ENCODE peak calls at places on chromosomes 3 and 15, in four cellular contexts. V, J, N and D are unnamed samples.

GRCh38 chr3:78507196-78507984 is 1260.4 kb downstream of the ROBO1 start:
- DNase-seq in J (peak; percentile 70), N (peak; percentile 3), V (no peak), D (no peak)

GRCh38 chr3:23629181-23629893 is 176.4 kb upstream of the UBE2E1 start:
- DNase-seq in V (no peak), J (peak; percentile 70), N (no peak), D (peak; percentile 71)

GRCh38 chr3:138923531-138923994 is 23.4 kb downstream of the FOXL2 start:
- DNase-seq in V (peak; percentile 91), N (no peak), J (peak; percentile 93), D (peak; percentile 83)

GRCh38 chr15:71575474-71576045 is 234.8 kb upstream of the NR2E3 start:
- DNase-seq in N (no peak), J (no peak), V (no peak), D (no peak)

GRCh38 chr15:37102315-37103021 is 2.1 kb upstream of the MEIS2 start:
- DNase-seq in V (peak; percentile 70), J (peak; percentile 81), N (no peak), D (peak; percentile 33)

GRCh38 chr3:107412376-107412775 is 35.1 kb downstream of the CCDC54 start:
- DNase-seq in V (no peak), N (no peak), J (no peak), D (peak; percentile 49)

GRCh38 chr3:16378920-16379319 is 113.9 kb downstream of the OXNAD1 start:
- DNase-seq in J (no peak), V (no peak), N (no peak), D (peak; percentile 96)

GRCh38 chr15:51842852-51843737 is 13.6 kb downstream of the TMOD3 start:
- DNase-seq in J (peak; percentile 70), N (no peak), V (no peak), D (peak; percentile 79)

GRCh38 chr15:27768731-27769510 is 330.2 kb downstream of the OCA2 start:
- DNase-seq in J (no peak), V (no peak), N (no peak), D (no peak)

GRCh38 chr15:70493787-70494514 is 269.4 kb downstream of the UACA start:
- DNase-seq in V (no peak), J (no peak), N (no peak), D (peak; percentile 30)

GRCh38 chr3:129526121-129526900 is 2.1 kb upstream of the RHO start:
- DNase-seq in N (no peak), J (no peak), V (no peak), D (peak; percentile 8)

GRCh38 chr3:114839476-114839875 is 307.6 kb downstream of the ZBTB20 start:
- DNase-seq in V (no peak), J (peak; percentile 20), N (no peak), D (peak; percentile 27)

GRCh38 chr3:38960953-38961622 is 90.7 kb downstream of the SCN11A start:
- DNase-seq in J (peak; percentile 76), V (peak; percentile 76), N (peak; percentile 39), D (peak; percentile 41)

GRCh38 chr3:194133661-194134230 is 2.2 kb upstream of the HES1 start:
- DNase-seq in N (no peak), J (peak; percentile 91), V (peak; percentile 65), D (peak; percentile 55)

GRCh38 chr15:98754283-98755022 is 106.1 kb downstream of the IGF1R start:
- DNase-seq in V (no peak), J (peak; percentile 55), N (no peak), D (peak; percentile 41)

GRCh38 chr3:125123906-125124305 is 68.1 kb upstream of the HEG1 start:
- DNase-seq in N (no peak), J (no peak), V (no peak), D (peak; percentile 61)

GRCh38 chr15:80920271-80920699 is 69.3 kb downstream of the MESD start:
- DNase-seq in V (no peak), N (no peak), J (no peak), D (no peak)

GRCh38 chr3:107894998-107895397 is 195.8 kb downstream of the CD47 start:
- DNase-seq in J (no peak), N (no peak), V (no peak), D (no peak)

GRCh38 chr3:168121175-168121853 is 25.6 kb upstream of the GOLIM4 start:
- DNase-seq in J (no peak), N (no peak), V (no peak), D (peak; percentile 18)

DNA sequence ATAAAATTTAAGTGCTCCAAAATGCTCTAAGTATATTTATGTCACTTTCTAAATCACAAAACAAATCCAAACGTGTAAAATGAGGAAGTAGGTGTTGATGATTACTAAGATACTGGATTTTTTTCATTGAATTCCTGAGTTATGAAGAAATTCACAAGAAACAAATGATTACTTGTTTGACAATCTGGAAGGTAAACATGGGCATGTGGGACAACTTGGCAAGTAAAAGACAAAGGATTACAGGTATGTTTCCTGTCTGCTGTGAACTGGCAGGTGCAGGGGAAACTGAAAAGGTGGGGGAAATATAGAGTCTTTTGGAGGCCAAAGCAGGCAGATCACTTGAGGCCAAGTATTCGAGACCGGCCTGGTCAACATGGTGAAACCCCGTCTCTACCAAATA is 252.7 kb upstream of the AZI2 start:
- DNase-seq in N (no peak), J (no peak), V (no peak), D (no peak)
- H3K56ac ChIP-seq in N (no peak overlapping the region), J (no peak overlapping the region), V (no peak overlapping the region), D (no peak overlapping the region)

DNA sequence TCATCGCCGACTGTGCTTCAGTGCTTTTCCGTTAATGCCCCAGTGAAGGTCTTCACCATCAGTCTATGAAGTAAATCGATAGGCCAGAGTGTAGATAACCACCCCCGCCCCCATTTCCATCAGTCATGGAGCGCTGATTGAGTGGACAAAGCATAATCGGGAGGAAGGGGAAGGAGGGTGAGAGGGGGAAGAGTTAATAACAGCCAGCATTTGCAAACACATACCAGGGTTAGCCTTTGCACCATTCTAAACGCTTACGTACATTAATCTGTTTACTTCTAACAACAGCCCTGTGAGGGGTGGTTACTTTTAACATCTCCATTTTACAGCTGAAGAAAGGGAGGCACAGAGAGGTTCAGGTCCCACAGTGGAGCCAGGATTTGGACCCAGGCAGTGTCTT is 26.8 kb downstream of the EDEM1 start:
- DNase-seq in V (no peak), N (no peak), J (no peak), D (no peak)
- H3K56ac ChIP-seq in V (no peak overlapping the region), N (no peak overlapping the region), J (no peak overlapping the region), D (no peak overlapping the region)

GRCh38 chr3:46266598-46266997 is 24.3 kb downstream of the CCR3 start:
- DNase-seq in V (no peak), J (no peak), N (no peak), D (no peak)
- H3K56ac ChIP-seq in V (no peak overlapping the region), J (no peak overlapping the region), N (no peak overlapping the region), D (no peak overlapping the region)

GRCh38 chr3:144363856-144364255 is 392.2 kb downstream of the DIPK2A start:
- DNase-seq in N (no peak), V (no peak), J (no peak), D (no peak)

GRCh38 chr3:144369151-144369879 is 397.7 kb downstream of the DIPK2A start:
- DNase-seq in N (no peak), J (no peak), V (no peak), D (no peak)

GRCh38 chr3:144361002-144361401 is 389.4 kb downstream of the DIPK2A start:
- DNase-seq in N (no peak), V (no peak), J (peak; percentile 62), D (no peak)

GRCh38 chr3:144362126-144362525 is 390.5 kb downstream of the DIPK2A start:
- DNase-seq in V (no peak), N (no peak), J (no peak), D (no peak)

GRCh38 chr3:144364797-144365196 is 393.2 kb downstream of the DIPK2A start:
- DNase-seq in J (peak; percentile 22), V (no peak), N (no peak), D (no peak)
- H3K56ac ChIP-seq in J (no peak overlapping the region), V (no peak overlapping the region), N (no peak overlapping the region), D (no peak overlapping the region)

GRCh38 chr3:4940985-4941384 is 38.3 kb upstream of the BHLHE40 start:
- DNase-seq in V (no peak), J (no peak), N (no peak), D (no peak)
- H3K56ac ChIP-seq in V (no peak overlapping the region), J (no peak overlapping the region), N (no peak overlapping the region), D (no peak overlapping the region)

DNA sequence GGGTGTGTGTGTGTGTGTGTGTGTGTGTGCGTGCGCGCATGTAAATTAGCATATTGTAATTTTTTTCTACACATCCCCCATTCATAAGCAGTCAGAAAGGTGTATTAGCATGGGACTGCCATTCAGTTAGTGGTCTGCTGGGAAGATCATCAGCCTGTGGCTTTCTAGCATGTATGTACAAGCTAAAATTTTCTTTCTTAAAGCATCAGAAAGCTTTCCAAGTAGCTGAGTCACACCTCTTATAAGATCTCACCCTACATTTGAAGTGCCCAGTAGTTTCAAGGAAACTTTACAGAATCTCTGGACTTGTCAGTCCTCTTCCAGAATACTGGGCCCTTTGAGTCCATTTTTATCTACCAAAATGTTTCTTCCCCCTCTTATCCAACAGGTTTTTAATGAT is 411.4 kb upstream of the TPRG1 start:
- DNase-seq in V (no peak), N (no peak), J (no peak), D (peak; percentile 72)
- H3K56ac ChIP-seq in V (no peak overlapping the region), N (no peak overlapping the region), J (no peak overlapping the region), D (no peak overlapping the region)